ENCODE peak calls at places on chromosomes 6 and 20, in eight cellular contexts. E is NCI-H1436 treated with DMSO at 0.1 percent for 48 hours, A is pancreas, U is dermis blood vessel endothelial cell, B is prostate gland, N is neural progenitor cell, F is DMS79, L is endothelial cell of umbilical vein. M is an unnamed sample.

GRCh38 chr6:145960918-145961604 is 3.1 kb downstream of the SHPRH start:
- DNase-seq in E (no peak), A (no peak), U (no peak), B (no peak), N (no peak), F (no peak), L (no peak), M (no peak)

GRCh38 chr6:141955621-141956020 is 177.1 kb upstream of the GJE1 start:
- DNase-seq in E (no peak), A (no peak), U (no peak), B (no peak), N (no peak), F (no peak), L (no peak), M (no peak)

GRCh38 chr20:30815577-30816181 is 441.8 kb upstream of the DEFB115 start:
- DNase-seq in E (no peak), A (no peak), U (no peak), B (no peak), N (no peak), F (no peak), L (no peak), M (no peak)

GRCh38 chr6:138805431-138805830 is 9.5 kb downstream of the ECT2L start:
- DNase-seq in E (no peak), A (no peak), U (no peak), B (no peak), N (no peak), F (no peak), L (no peak), M (no peak)

GRCh38 chr6:148192310-148192709 is 150.3 kb upstream of the SASH1 start:
- DNase-seq in E (no peak), A (no peak), U (no peak), B (no peak), N (no peak), F (no peak), L (no peak), M (no peak)

GRCh38 chr6:135182993-135183531 is 2.0 kb downstream of the MYB start:
- DNase-seq in E (no peak), A (peak; percentile 28), U (no peak), B (peak; percentile 46), N (peak; percentile 52), F (peak; percentile 51), L (no peak), M (peak; percentile 35)

GRCh38 chr6:14582731-14583130 is 465.2 kb downstream of the CD83 start:
- DNase-seq in E (no peak), A (no peak), U (no peak), B (no peak), N (no peak), F (no peak), L (no peak), M (no peak)

GRCh38 chr20:48875914-48876240 is 45.6 kb upstream of the ARFGEF2 start:
- DNase-seq in E (no peak), A (no peak), U (no peak), B (no peak), N (no peak), F (no peak), L (no peak), M (no peak)

M was measured in mesendoderm.